ENCODE peak calls at places on chromosomes 6 and 20, in ten cellular contexts. One of them, this sample, is unnamed.

GRCh38 chr20:64080813-64081619 is 1.1 kb downstream of the OPRL1 start:
- DNase-seq in left cardiac atrium: no peak
- DNase-seq in COLO829: no peak
- DNase-seq in prostate gland: no peak
- DNase-seq in SW 1271: no peak
- DNase-seq in lower lobe of right lung: no peak
- DNase-seq in aorta: no peak
- DNase-seq in GM23338: no peak
- DNase-seq in HCEC 1CT: no peak
- DNase-seq in NCI-H1694 treated with DMSO at 0.1 percent for 48 hours: no peak
- DNase-seq in this sample: no peak

GRCh38 chr6:157034433-157035230 is 257.5 kb downstream of the ARID1B start:
- DNase-seq in left cardiac atrium: no peak
- DNase-seq in COLO829: peak
- DNase-seq in prostate gland: no peak
- DNase-seq in SW 1271: peak
- DNase-seq in lower lobe of right lung: no peak
- DNase-seq in aorta: no peak
- DNase-seq in GM23338: peak
- DNase-seq in HCEC 1CT: peak
- DNase-seq in NCI-H1694 treated with DMSO at 0.1 percent for 48 hours: peak
- DNase-seq in this sample: peak

GRCh38 chr6:106617857-106618256 is 11.4 kb downstream of the RTN4IP1 start:
- DNase-seq in left cardiac atrium: no peak
- DNase-seq in COLO829: no peak
- DNase-seq in prostate gland: no peak
- DNase-seq in SW 1271: no peak
- DNase-seq in lower lobe of right lung: no peak
- DNase-seq in aorta: no peak
- DNase-seq in GM23338: no peak
- DNase-seq in HCEC 1CT: no peak
- DNase-seq in NCI-H1694 treated with DMSO at 0.1 percent for 48 hours: no peak
- DNase-seq in this sample: no peak

GRCh38 chr20:22226849-22227248 is 357.5 kb downstream of the FOXA2 start:
- DNase-seq in left cardiac atrium: no peak
- DNase-seq in COLO829: peak
- DNase-seq in prostate gland: no peak
- DNase-seq in SW 1271: no peak
- DNase-seq in lower lobe of right lung: no peak
- DNase-seq in aorta: no peak
- DNase-seq in GM23338: no peak
- DNase-seq in HCEC 1CT: no peak
- DNase-seq in NCI-H1694 treated with DMSO at 0.1 percent for 48 hours: no peak
- DNase-seq in this sample: no peak

GRCh38 chr6:125022391-125022989 is 60.3 kb downstream of the RNF217 start:
- DNase-seq in left cardiac atrium: peak
- DNase-seq in COLO829: no peak
- DNase-seq in prostate gland: no peak
- DNase-seq in SW 1271: no peak
- DNase-seq in lower lobe of right lung: no peak
- DNase-seq in aorta: no peak
- DNase-seq in GM23338: no peak
- DNase-seq in HCEC 1CT: peak
- DNase-seq in NCI-H1694 treated with DMSO at 0.1 percent for 48 hours: no peak
- DNase-seq in this sample: no peak

GRCh38 chr6:22884441-22884840 is 315.1 kb downstream of the HDGFL1 start:
- DNase-seq in left cardiac atrium: no peak
- DNase-seq in COLO829: no peak
- DNase-seq in prostate gland: no peak
- DNase-seq in SW 1271: no peak
- DNase-seq in lower lobe of right lung: no peak
- DNase-seq in aorta: no peak
- DNase-seq in GM23338: no peak
- DNase-seq in HCEC 1CT: no peak
- DNase-seq in NCI-H1694 treated with DMSO at 0.1 percent for 48 hours: no peak
- DNase-seq in this sample: no peak

GRCh38 chr6:3402310-3403243 is 54.3 kb downstream of the SLC22A23 start:
- DNase-seq in left cardiac atrium: no peak
- DNase-seq in COLO829: no peak
- DNase-seq in prostate gland: peak
- DNase-seq in SW 1271: no peak
- DNase-seq in lower lobe of right lung: no peak
- DNase-seq in aorta: no peak
- DNase-seq in GM23338: no peak
- DNase-seq in HCEC 1CT: no peak
- DNase-seq in NCI-H1694 treated with DMSO at 0.1 percent for 48 hours: no peak
- DNase-seq in this sample: no peak

GRCh38 chr6:131946992-131947955 is 3.9 kb downstream of the CCN2 start:
- DNase-seq in left cardiac atrium: no peak
- DNase-seq in COLO829: no peak
- DNase-seq in prostate gland: no peak
- DNase-seq in SW 1271: peak
- DNase-seq in lower lobe of right lung: no peak
- DNase-seq in aorta: no peak
- DNase-seq in GM23338: no peak
- DNase-seq in HCEC 1CT: peak
- DNase-seq in NCI-H1694 treated with DMSO at 0.1 percent for 48 hours: no peak
- DNase-seq in this sample: no peak

GRCh38 chr20:8148501-8148900 is 16.4 kb downstream of the PLCB1 start:
- DNase-seq in left cardiac atrium: no peak
- DNase-seq in COLO829: no peak
- DNase-seq in prostate gland: no peak
- DNase-seq in SW 1271: no peak
- DNase-seq in lower lobe of right lung: no peak
- DNase-seq in aorta: no peak
- DNase-seq in GM23338: no peak
- DNase-seq in HCEC 1CT: peak
- DNase-seq in NCI-H1694 treated with DMSO at 0.1 percent for 48 hours: no peak
- DNase-seq in this sample: no peak

This sample was measured in cerebellum.